ENCODE peak calls at places on chromosomes 13 and 19, in five cellular contexts. R is GM04503, S is adipocyte, L is HS-5, H is ELF-1. P is an unnamed sample.

GRCh38 chr19:36093687-36094086 is 17.3 kb upstream of the OVOL3 start:
- DNase-seq in L (no peak), S (no peak), H (no peak), R (no peak), P (no peak)

GRCh38 chr13:42478531-42479156 is 95.3 kb upstream of the TNFSF11 start:
- DNase-seq in R (no peak), H (peak; percentile 46), L (no peak), S (peak; percentile 27), P (peak; percentile 73)

GRCh38 chr19:28435551-28436261 is 777.2 kb downstream of the UQCRFS1 start:
- DNase-seq in S (no peak), L (no peak), H (no peak), R (no peak), P (no peak)

GRCh38 chr13:101552797-101553196 is 100.3 kb downstream of the ITGBL1 start:
- DNase-seq in H (no peak), S (peak; percentile 86), R (peak; percentile 47), L (no peak), P (peak; percentile 11)

GRCh38 chr19:811007-811434 is 10.7 kb downstream of the PLPPR3 start:
- DNase-seq in H (no peak), L (no peak), R (no peak), S (no peak), P (no peak)

GRCh38 chr19:19110410-19111137 is 27.7 kb downstream of the TMEM161A start:
- DNase-seq in L (no peak), S (no peak), H (peak; percentile 72), R (no peak), P (no peak)

GRCh38 chr19:45152504-45153338 is 8.1 kb downstream of the NKPD1 start:
- DNase-seq in L (no peak), S (peak; percentile 31), R (no peak), H (peak; percentile 85), P (peak; percentile 71)

GRCh38 chr13:45833242-45833641 is 18.3 kb downstream of the SIAH3 start:
- DNase-seq in S (no peak), R (no peak), L (no peak), H (no peak), P (no peak)

GRCh38 chr19:30323904-30324303 is 48.3 kb upstream of the ZNF536 start:
- DNase-seq in H (no peak), L (no peak), R (no peak), S (no peak), P (no peak)

GRCh38 chr13:67147257-67148218 is 82.6 kb downstream of the PCDH9 start:
- DNase-seq in L (peak; percentile 18), H (peak; percentile 2), S (peak; percentile 65), R (peak; percentile 2), P (peak; percentile 65)

GRCh38 chr13:34044041-34044440 is 226.1 kb downstream of the RFC3 start:
- DNase-seq in L (no peak), R (no peak), H (no peak), S (peak; percentile 83), P (peak; percentile 69)

GRCh38 chr19:3375221-3376088 is 9.1 kb downstream of the NFIC start:
- DNase-seq in R (no peak), S (peak; percentile 56), L (no peak), H (no peak), P (no peak)

GRCh38 chr19:3039641-3040077 is 10.6 kb upstream of the TLE2 start:
- DNase-seq in S (no peak), H (peak; percentile 26), L (no peak), R (no peak), P (no peak)